ENCODE peak calls at places on chromosomes 7 and 10, in ten cellular contexts. R is fibroblast of mammary gland; N is activated naive CD8-positive, alpha-beta T cell treated with anti-CD3 and anti-CD28 coated beads for 36 hours; V is nephron progenitor cell; P is astrocyte of the cerebellum; G is amygdala; C is Peyer's patch; Y is BJ; X is iPS-NIHi11; A is activated CD4-positive, alpha-beta T cell treated with anti-CD3 and anti-CD28 coated beads, Interleukin-2, amount 50 U/mL, for 1 hour. D is an unnamed sample.

GRCh38 chr10:132385721-132386418 is 11.1 kb upstream of the PWWP2B start:
- DNase-seq in R (no peak), N (no peak), V (no peak), P (no peak), G (no peak), C (peak), Y (no peak), X (no peak), A (no peak), D (peak)

GRCh38 chr10:59585046-59585700 is 124.5 kb downstream of the SLC16A9 start:
- DNase-seq in R (peak), N (no peak), V (no peak), P (no peak), G (peak), C (no peak), Y (no peak), X (no peak), A (no peak), D (no peak)

GRCh38 chr10:28878236-28878970 is 201.1 kb downstream of the BAMBI start:
- DNase-seq in R (no peak), N (no peak), V (no peak), P (no peak), G (no peak), C (no peak), Y (no peak), X (no peak), A (no peak), D (no peak)

GRCh38 chr10:129971381-129972144 is 7.5 kb upstream of the EBF3 start:
- DNase-seq in R (peak), N (peak), V (peak), P (no peak), G (no peak), C (peak), Y (no peak), X (peak), A (no peak), D (peak)

GRCh38 chr10:44334621-44335184 is 50.2 kb downstream of the CXCL12 start:
- DNase-seq in R (peak), N (no peak), V (no peak), P (no peak), G (no peak), C (no peak), Y (peak), X (no peak), A (no peak), D (no peak)

GRCh38 chr7:50718311-50718710 is 64.4 kb downstream of the GRB10 start:
- DNase-seq in R (no peak), N (no peak), V (no peak), P (no peak), G (no peak), C (no peak), Y (no peak), X (no peak), A (no peak), D (no peak)

GRCh38 chr7:151114151-151115090 is 28.1 kb downstream of the AGAP3 start:
- DNase-seq in R (no peak), N (no peak), V (peak), P (no peak), G (no peak), C (no peak), Y (no peak), X (peak), A (no peak), D (peak)

GRCh38 chr7:101357433-101357832 is 5.2 kb upstream of the COL26A1 start:
- DNase-seq in R (no peak), N (no peak), V (no peak), P (no peak), G (no peak), C (no peak), Y (no peak), X (no peak), A (no peak), D (no peak)

GRCh38 chr7:141339603-141340002 is 211.6 kb upstream of the AGK start:
- DNase-seq in R (no peak), N (no peak), V (peak), P (no peak), G (no peak), C (no peak), Y (no peak), X (no peak), A (no peak), D (no peak)

GRCh38 chr7:141014091-141014490 is 661 bp downstream of the MRPS33 start:
- DNase-seq in R (peak), N (no peak), V (no peak), P (peak), G (no peak), C (no peak), Y (peak), X (no peak), A (no peak), D (no peak)

GRCh38 chr10:33497338-33497737 is 162.9 kb upstream of the NRP1 start:
- DNase-seq in R (no peak), N (no peak), V (no peak), P (no peak), G (no peak), C (no peak), Y (no peak), X (no peak), A (no peak), D (no peak)

GRCh38 chr10:131710142-131710861 is 190.5 kb upstream of the PPP2R2D start:
- DNase-seq in R (no peak), N (no peak), V (no peak), P (no peak), G (no peak), C (peak), Y (no peak), X (peak), A (no peak), D (no peak)

GRCh38 chr7:11768263-11768662 is 63.7 kb downstream of the THSD7A start:
- DNase-seq in R (no peak), N (no peak), V (no peak), P (no peak), G (no peak), C (no peak), Y (no peak), X (no peak), A (no peak), D (no peak)

GRCh38 chr7:105896407-105896842 is 20.0 kb upstream of the ATXN7L1 start:
- DNase-seq in R (no peak), N (no peak), V (no peak), P (no peak), G (no peak), C (no peak), Y (no peak), X (no peak), A (no peak), D (peak)

GRCh38 chr10:34748767-34749166 is 66.3 kb downstream of the PARD3 start:
- DNase-seq in R (no peak), N (no peak), V (no peak), P (no peak), G (no peak), C (no peak), Y (no peak), X (no peak), A (no peak), D (no peak)

GRCh38 chr10:49759787-49760551 is 2.2 kb downstream of the OGDHL start:
- DNase-seq in R (no peak), N (no peak), V (no peak), P (no peak), G (no peak), C (no peak), Y (no peak), X (peak), A (no peak), D (no peak)

GRCh38 chr7:102424129-102424551 is 9.2 kb upstream of the ORAI2 start:
- DNase-seq in R (no peak), N (no peak), V (peak), P (no peak), G (no peak), C (no peak), Y (no peak), X (no peak), A (no peak), D (no peak)

GRCh38 chr10:26483554-26483953 is 45.4 kb downstream of the APBB1IP start:
- DNase-seq in R (no peak), N (no peak), V (no peak), P (no peak), G (no peak), C (no peak), Y (no peak), X (no peak), A (no peak), D (no peak)

GRCh38 chr10:29948971-29949370 is 110.4 kb downstream of the JCAD start:
- DNase-seq in R (no peak), N (peak), V (no peak), P (no peak), G (no peak), C (no peak), Y (no peak), X (no peak), A (no peak), D (no peak)

GRCh38 chr10:802506-802905 is 113.0 kb upstream of the DIP2C start:
- DNase-seq in R (no peak), N (no peak), V (no peak), P (no peak), G (no peak), C (no peak), Y (no peak), X (no peak), A (no peak), D (no peak)

GRCh38 chr10:120077707-120078492 is 185.4 kb downstream of the SEC23IP start:
- DNase-seq in R (no peak), N (no peak), V (no peak), P (no peak), G (no peak), C (no peak), Y (no peak), X (no peak), A (no peak), D (no peak)

GRCh38 chr10:63666836-63667383 is 145.7 kb downstream of the REEP3 start:
- DNase-seq in R (peak), N (no peak), V (no peak), P (peak), G (no peak), C (no peak), Y (peak), X (no peak), A (no peak), D (no peak)

GRCh38 chr7:129144095-129144833 is at the start of gene TSPAN33:
- DNase-seq in R (peak), N (peak), V (peak), P (peak), G (peak), C (peak), Y (peak), X (peak), A (peak), D (peak)

GRCh38 chr10:94183666-94184264 is 179.0 kb downstream of the NOC3L start:
- DNase-seq in R (peak), N (no peak), V (no peak), P (peak), G (no peak), C (no peak), Y (peak), X (no peak), A (no peak), D (no peak)

GRCh38 chr7:514651-515598 is 4.7 kb downstream of the PDGFA start:
- DNase-seq in R (peak), N (no peak), V (peak), P (no peak), G (peak), C (peak), Y (no peak), X (peak), A (no peak), D (peak)

GRCh38 chr7:157032128-157032527 is 21.7 kb upstream of the MNX1 start:
- DNase-seq in R (no peak), N (no peak), V (no peak), P (no peak), G (no peak), C (no peak), Y (no peak), X (no peak), A (no peak), D (no peak)

GRCh38 chr10:119290301-119291036 is 83.1 kb downstream of the GRK5 start:
- DNase-seq in R (peak), N (no peak), V (no peak), P (no peak), G (no peak), C (no peak), Y (no peak), X (no peak), A (no peak), D (no peak)

GRCh38 chr7:108348913-108349312 is 107.3 kb downstream of the NRCAM start:
- DNase-seq in R (peak), N (no peak), V (no peak), P (peak), G (no peak), C (no peak), Y (no peak), X (no peak), A (no peak), D (no peak)

GRCh38 chr10:46290101-46290884 is 3.5 kb downstream of the ANTXRL start:
- DNase-seq in R (no peak), N (no peak), V (no peak), P (no peak), G (no peak), C (no peak), Y (no peak), X (no peak), A (no peak), D (no peak)

GRCh38 chr10:67912330-67912946 is 28.0 kb downstream of the SIRT1 start:
- DNase-seq in R (peak), N (no peak), V (no peak), P (no peak), G (no peak), C (no peak), Y (no peak), X (no peak), A (no peak), D (no peak)

GRCh38 chr7:130865408-130866236 is 131.6 kb upstream of the KLF14 start:
- DNase-seq in R (no peak), N (no peak), V (peak), P (no peak), G (no peak), C (no peak), Y (no peak), X (peak), A (no peak), D (no peak)

GRCh38 chr10:108465871-108466641 is 1301.5 kb upstream of the SORCS1 start:
- DNase-seq in R (peak), N (peak), V (peak), P (no peak), G (no peak), C (no peak), Y (no peak), X (peak), A (no peak), D (peak)

GRCh38 chr10:63458177-63458576 is 7.6 kb downstream of the JMJD1C start:
- DNase-seq in R (no peak), N (no peak), V (no peak), P (no peak), G (no peak), C (no peak), Y (no peak), X (no peak), A (no peak), D (no peak)

GRCh38 chr7:74511360-74511759 is 57.7 kb downstream of the GTF2IRD1 start:
- DNase-seq in R (no peak), N (no peak), V (no peak), P (no peak), G (no peak), C (no peak), Y (no peak), X (no peak), A (no peak), D (no peak)

GRCh38 chr10:132138133-132138532 is 48.6 kb upstream of the DPYSL4 start:
- DNase-seq in R (no peak), N (no peak), V (no peak), P (no peak), G (no peak), C (peak), Y (no peak), X (no peak), A (no peak), D (no peak)

GRCh38 chr7:41689815-41690214 is 13.1 kb downstream of the INHBA start:
- DNase-seq in R (no peak), N (no peak), V (no peak), P (no peak), G (no peak), C (no peak), Y (no peak), X (no peak), A (no peak), D (no peak)

GRCh38 chr7:70696139-70696782 is 435.7 kb upstream of the GALNT17 start:
- DNase-seq in R (peak), N (no peak), V (no peak), P (no peak), G (no peak), C (no peak), Y (no peak), X (no peak), A (no peak), D (no peak)